ENCODE peak calls at places on chromosomes 6 and 20, in nine cellular contexts. G, F, R, J, H, A, V, K and B are unnamed samples. For H3K4me1, the result is how much of the 10 kb centered on the place peaks cover.

GRCh38 chr6:148328876-148329567 is 13.6 kb upstream of the SASH1 start:
- DNase-seq in G (no peak), F (no peak), R (no peak), J (no peak), H (no peak), A (peak), V (no peak), K (no peak), B (no peak)

GRCh38 chr6:166952567-166953464 is 3.5 kb downstream of the RNASET2 start:
- DNase-seq in G (no peak), F (no peak), R (no peak), J (no peak), H (no peak), A (no peak), V (no peak), K (peak), B (no peak)

GRCh38 chr6:104632565-104632964 is 227.2 kb downstream of the HACE1 start:
- DNase-seq in G (no peak), F (no peak), R (no peak), J (peak), H (no peak), A (no peak), V (no peak), K (no peak), B (no peak)

GRCh38 chr6:15956205-15957106 is 172.4 kb upstream of the MYLIP start:
- DNase-seq in G (peak), F (no peak), R (no peak), J (peak), H (no peak), A (no peak), V (no peak), K (no peak), B (no peak)

GRCh38 chr6:46509063-46509462 is 17.8 kb upstream of the RCAN2 start:
- DNase-seq in G (no peak), F (no peak), R (no peak), J (no peak), H (no peak), A (no peak), V (no peak), K (no peak), B (peak)

GRCh38 chr6:63788569-63788968 is 153.0 kb downstream of the PHF3 start:
- DNase-seq in G (no peak), F (no peak), R (no peak), J (no peak), H (no peak), A (no peak), V (no peak), K (no peak), B (no peak)

GRCh38 chr20:62560162-62560561 is 82.1 kb upstream of the SLCO4A1 start:
- DNase-seq in G (no peak), F (no peak), R (no peak), J (no peak), H (no peak), A (no peak), V (no peak), K (no peak), B (no peak)

GRCh38 chr6:7139835-7140470 is 32.2 kb downstream of the RREB1 start:
- DNase-seq in G (no peak), F (no peak), R (no peak), J (no peak), H (no peak), A (no peak), V (no peak), K (no peak), B (no peak)

GRCh38 chr6:28803337-28803709 is 120.5 kb downstream of the TRIM27 start:
- DNase-seq in G (no peak), F (no peak), R (no peak), J (no peak), H (no peak), A (no peak), V (no peak), K (no peak), B (no peak)

GRCh38 chr6:170434821-170435155 is 118.3 kb downstream of the PSMB1 start:
- DNase-seq in G (no peak), F (no peak), R (peak), J (no peak), H (no peak), A (no peak), V (no peak), K (no peak), B (no peak)

GRCh38 chr6:32954983-32955802 is 2.3 kb upstream of the HLA-DMA start:
- DNase-seq in G (no peak), F (peak), R (no peak), J (peak), H (peak), A (no peak), V (no peak), K (no peak), B (peak)

GRCh38 chr20:23257848-23258746 is 92.5 kb upstream of the NXT1 start:
- DNase-seq in G (no peak), F (peak), R (no peak), J (no peak), H (peak), A (peak), V (no peak), K (no peak), B (no peak)

GRCh38 chr6:165515963-165516624 is 146.9 kb downstream of the PDE10A start:
- DNase-seq in G (no peak), F (no peak), R (no peak), J (no peak), H (peak), A (peak), V (no peak), K (no peak), B (no peak)

GRCh38 chr6:130993292-130993765 is 69.7 kb downstream of the EPB41L2 start:
- DNase-seq in G (no peak), F (no peak), R (no peak), J (no peak), H (no peak), A (no peak), V (no peak), K (no peak), B (peak)

GRCh38 chr6:30234361-30234760 is 21.2 kb upstream of the TRIM26 start:
- DNase-seq in G (no peak), F (no peak), R (no peak), J (no peak), H (peak), A (no peak), V (no peak), K (no peak), B (no peak)

GRCh38 chr6:37566209-37566859 is 66.6 kb upstream of the CCDC167 start:
- DNase-seq in G (no peak), F (peak), R (peak), J (peak), H (no peak), A (no peak), V (peak), K (peak), B (no peak)

GRCh38 chr6:43636312-43636667 is 650 bp downstream of the MAD2L1BP start:
- DNase-seq in G (no peak), F (peak), R (no peak), J (no peak), H (peak), A (peak), V (no peak), K (no peak), B (no peak)

GRCh38 chr6:25490018-25490865 is 161.8 kb upstream of the SCGN start:
- DNase-seq in G (peak), F (peak), R (no peak), J (peak), H (peak), A (peak), V (peak), K (peak), B (peak)

GRCh38 chr20:63626424-63627128 is at the start of gene GMEB2:
- DNase-seq in G (peak), F (no peak), R (peak), J (peak), H (no peak), A (peak), V (peak), K (peak), B (peak)

GRCh38 chr20:10728873-10729670 is 55.3 kb upstream of the JAG1 start:
- DNase-seq in G (no peak), F (no peak), R (no peak), J (no peak), H (peak), A (peak), V (no peak), K (no peak), B (no peak)

GRCh38 chr6:27263886-27264285 is 16.4 kb downstream of the PRSS16 start:
- DNase-seq in G (no peak), F (no peak), R (no peak), J (no peak), H (no peak), A (no peak), V (no peak), K (no peak), B (no peak)

GRCh38 chr6:142671791-142672190 is 273.2 kb downstream of the HIVEP2 start:
- DNase-seq in G (no peak), F (no peak), R (no peak), J (no peak), H (no peak), A (no peak), V (no peak), K (no peak), B (no peak)

GRCh38 chr6:55541024-55541423 is 38.0 kb downstream of the HMGCLL1 start:
- DNase-seq in G (no peak), F (no peak), R (no peak), J (no peak), H (no peak), A (no peak), V (no peak), K (no peak), B (no peak)

GRCh38 chr6:61614119-61614518 is 671.9 kb downstream of the KHDRBS2 start:
- DNase-seq in G (no peak), F (no peak), R (no peak), J (no peak), H (no peak), A (no peak), V (no peak), K (no peak), B (no peak)

GRCh38 chr6:105733556-105734162 is 330.8 kb upstream of the PREP start:
- DNase-seq in G (no peak), F (no peak), R (no peak), J (no peak), H (peak), A (peak), V (no peak), K (no peak), B (no peak)

GRCh38 chr20:46630336-46630735 is 20.9 kb downstream of the SLC13A3 start:
- DNase-seq in G (no peak), F (no peak), R (no peak), J (no peak), H (no peak), A (no peak), V (no peak), K (no peak), B (no peak)

GRCh38 chr6:131062245-131063027 is 609 bp downstream of the EPB41L2 start:
- DNase-seq in G (no peak), F (no peak), R (peak), J (peak), H (no peak), A (no peak), V (peak), K (no peak), B (peak)

GRCh38 chr6:24126586-24127192 is 674 bp downstream of the NRSN1 start:
- DNase-seq in G (no peak), F (peak), R (no peak), J (peak), H (peak), A (peak), V (no peak), K (no peak), B (peak)

GRCh38 chr20:4244700-4245485 is 229.5 kb upstream of the RNF24 start:
- DNase-seq in G (no peak), F (no peak), R (no peak), J (peak), H (no peak), A (no peak), V (no peak), K (no peak), B (no peak)

GRCh38 chr6:108169801-108170606 is 4.2 kb downstream of the NR2E1 start:
- DNase-seq in G (no peak), F (no peak), R (no peak), J (no peak), H (no peak), A (no peak), V (no peak), K (no peak), B (no peak)

GRCh38 chr20:39269031-39269461 is 306.9 kb downstream of the DHX35 start:
- DNase-seq in G (peak), F (peak), R (peak), J (peak), H (peak), A (no peak), V (peak), K (peak), B (peak)

GRCh38 chr6:158049055-158050028 is 67.7 kb downstream of the SYNJ2 start:
- DNase-seq in G (no peak), F (peak), R (no peak), J (no peak), H (no peak), A (no peak), V (no peak), K (no peak), B (peak)

GRCh38 chr6:149202100-149202499 is 115.4 kb upstream of the TAB2 start:
- DNase-seq in G (no peak), F (no peak), R (no peak), J (no peak), H (no peak), A (no peak), V (no peak), K (no peak), B (no peak)

GRCh38 chr20:25336561-25337422 is 53.8 kb downstream of the ABHD12 start:
- DNase-seq in G (no peak), F (peak), R (no peak), J (no peak), H (peak), A (peak), V (no peak), K (no peak), B (peak)

GRCh38 chr6:16819752-16820151 is 58.5 kb upstream of the ATXN1 start:
- DNase-seq in G (no peak), F (no peak), R (no peak), J (no peak), H (peak), A (no peak), V (no peak), K (no peak), B (no peak)

GRCh38 chr6:79762370-79762769 is 131.2 kb downstream of the SH3BGRL2 start:
- DNase-seq in G (no peak), F (no peak), R (no peak), J (no peak), H (no peak), A (no peak), V (no peak), K (no peak), B (no peak)

GRCh38 chr6:47161176-47161687 is 119.1 kb upstream of the ADGRF1 start:
- DNase-seq in G (no peak), F (peak), R (no peak), J (peak), H (peak), A (no peak), V (no peak), K (no peak), B (peak)

GRCh38 chr20:25275813-25276532 is 28.1 kb downstream of the PYGB start:
- DNase-seq in G (peak), F (no peak), R (peak), J (no peak), H (no peak), A (no peak), V (peak), K (peak), B (peak)

GRCh38 chr20:9467995-9468394 is 46.4 kb upstream of the LAMP5 start:
- DNase-seq in G (no peak), F (no peak), R (no peak), J (no peak), H (no peak), A (no peak), V (no peak), K (no peak), B (no peak)

GRCh38 chr20:57509665-57510237 is 15.2 kb downstream of the CTCFL start:
- DNase-seq in G (no peak), F (peak), R (no peak), J (peak), H (no peak), A (no peak), V (no peak), K (no peak), B (peak)
- TF ChIP-seq CTCF in G (no peak), F (peak), R (peak), J (no peak), H (peak), A (peak), V (peak), K (peak), B (no peak)

GRCh38 chr6:138404666-138405337 is 779 bp downstream of the HEBP2 start:
- DNase-seq in G (no peak), F (peak), R (peak), J (peak), H (no peak), A (no peak), V (no peak), K (peak), B (no peak)
- H3K4me1 ChIP-seq in G (under half), F (under half), R (under half), J (under half), H (under half), A (under half), V (under half), K (under half), B (under half)

DNA sequence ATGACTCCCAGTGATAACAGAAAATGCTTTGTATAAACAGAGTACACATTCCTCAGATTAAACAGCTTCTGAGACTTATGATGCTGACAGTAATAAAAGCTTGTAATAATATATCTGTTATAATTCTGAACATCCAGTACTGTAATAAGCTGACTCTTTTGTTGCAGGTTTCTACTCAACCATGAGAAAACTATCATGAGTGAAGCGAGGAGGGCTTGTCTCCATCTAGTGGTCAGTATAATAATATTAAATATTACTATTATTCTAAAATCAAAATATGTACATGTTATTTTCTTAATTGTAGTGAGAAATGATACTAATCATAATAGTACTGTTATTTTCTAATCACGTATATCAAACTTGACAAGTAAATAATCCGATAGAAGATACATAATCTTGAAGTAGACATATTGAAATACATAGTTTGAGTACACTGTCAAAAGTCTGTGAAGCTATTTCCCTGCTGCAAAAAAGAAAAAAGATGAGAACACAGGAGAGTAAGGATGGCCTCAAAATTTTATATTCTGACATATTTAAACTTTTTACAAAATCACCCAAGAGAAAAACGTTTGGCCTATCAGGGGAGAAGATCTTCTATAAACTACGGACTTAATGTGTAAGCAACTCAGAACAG is 183.1 kb downstream of the MOXD1 start:
- DNase-seq in G (no peak), F (no peak), R (no peak), J (no peak), H (peak), A (no peak), V (no peak), K (no peak), B (no peak)
- TF ChIP-seq CTCF in G (peak), F (peak), R (no peak), J (peak), H (peak), A (peak), V (peak), K (no peak), B (peak)

DNA sequence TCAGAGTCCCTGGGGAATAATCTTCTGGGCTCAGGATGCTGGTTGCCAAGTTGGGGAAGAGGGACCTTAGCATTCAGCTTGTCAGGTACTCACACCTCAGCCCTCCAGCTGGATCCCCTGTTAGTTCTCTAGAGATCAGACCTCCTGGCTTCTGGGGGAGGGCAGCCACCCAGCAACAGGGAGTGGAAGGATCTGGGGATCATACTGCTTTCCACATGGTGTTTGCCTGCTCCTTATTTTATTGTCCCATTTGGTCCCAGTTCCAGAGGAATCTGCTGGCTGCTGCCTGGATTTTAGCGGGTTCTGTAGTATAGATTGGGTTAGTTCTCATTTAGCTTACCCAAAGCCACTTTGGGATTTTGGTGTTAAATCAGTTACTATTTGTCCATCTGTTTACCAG is 29.3 kb downstream of the KAT14 start:
- DNase-seq in G (no peak), F (no peak), R (no peak), J (no peak), H (no peak), A (no peak), V (no peak), K (no peak), B (no peak)
- H3K4me1 ChIP-seq in G (under half), F (under half), R (under half), J (under half), H (under half), A (under half), V (under half), K (under half), B (under half)

DNA sequence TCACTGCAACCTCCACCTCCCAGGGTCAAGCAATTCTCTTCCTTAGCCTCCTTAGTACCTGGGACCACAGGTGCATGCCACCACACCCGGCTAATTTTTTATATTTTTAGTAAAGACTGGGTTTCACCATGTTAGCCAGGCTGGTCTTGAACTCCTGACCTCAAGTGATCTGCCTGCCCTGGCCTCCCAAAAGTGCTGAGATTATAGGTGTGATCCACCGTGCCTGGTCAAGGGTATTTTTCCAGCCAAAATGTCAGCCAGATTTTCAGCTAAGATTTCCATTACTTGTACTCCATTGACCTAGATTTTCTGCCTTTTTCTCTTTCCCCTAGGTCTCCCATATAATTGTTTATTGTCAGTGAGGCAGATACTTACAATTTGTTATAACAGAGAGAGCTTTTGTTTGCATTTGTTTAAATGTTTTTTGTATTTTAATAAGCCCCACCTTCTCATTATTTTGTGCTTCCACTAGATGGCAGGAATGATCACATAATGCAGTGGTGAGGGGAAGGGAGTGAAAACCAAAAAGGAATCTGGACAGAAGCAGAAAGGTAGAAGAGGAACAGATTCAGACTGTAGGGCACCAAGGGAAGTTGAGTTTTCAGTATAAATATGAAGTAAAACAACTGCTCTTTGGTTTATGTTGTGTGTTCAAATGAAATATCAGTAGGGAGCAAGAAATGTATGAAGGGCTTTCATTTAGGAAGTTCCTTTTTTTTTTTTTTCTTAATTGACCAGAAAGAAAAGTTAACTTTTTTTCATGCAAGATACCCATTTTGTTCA is 29.7 kb downstream of the RPF2 start:
- DNase-seq in G (no peak), F (peak), R (no peak), J (no peak), H (peak), A (peak), V (no peak), K (no peak), B (no peak)
- TF ChIP-seq CTCF in G (peak), F (peak), R (peak), J (peak), H (peak), A (peak), V (peak), K (peak), B (no peak)

GRCh38 chr6:56689663-56690062 is 47.0 kb upstream of the DST start:
- DNase-seq in G (no peak), F (no peak), R (no peak), J (no peak), H (no peak), A (no peak), V (no peak), K (no peak), B (no peak)

GRCh38 chr6:56693246-56693607 is 50.5 kb upstream of the DST start:
- DNase-seq in G (peak), F (peak), R (no peak), J (peak), H (peak), A (peak), V (peak), K (peak), B (peak)

GRCh38 chr6:56690519-56691200 is 48.0 kb upstream of the DST start:
- DNase-seq in G (no peak), F (peak), R (no peak), J (no peak), H (peak), A (peak), V (no peak), K (no peak), B (no peak)

GRCh38 chr6:56692586-56693245 is 50.0 kb upstream of the DST start:
- DNase-seq in G (no peak), F (no peak), R (no peak), J (no peak), H (peak), A (peak), V (no peak), K (no peak), B (no peak)

GRCh38 chr6:56691201-56691595 is 48.5 kb upstream of the DST start:
- DNase-seq in G (no peak), F (no peak), R (no peak), J (peak), H (no peak), A (peak), V (no peak), K (no peak), B (no peak)
- H3K4me1 ChIP-seq in G (under half), F (under half), R (under half), J (under half), H (under half), A (under half), V (under half), K (under half), B (under half)